ENCODE peak calls at places on chromosomes 3 and 15, in seven cellular contexts. J, T, Z, R, S, G and B are unnamed samples.
A peak's percentile ranks its signal among the peaks of the same experiment; 100 is the strongest.

GRCh38 chr15:39497759-39498565 is 82.9 kb upstream of the THBS1 start:
- DNase-seq in J (no peak), T (no peak), Z (no peak), R (no peak), S (no peak), G (no peak), B (no peak)

GRCh38 chr15:73922186-73923151 is 3.8 kb upstream of the LOXL1 start:
- DNase-seq in J (no peak), T (no peak), Z (peak; percentile 57), R (no peak), S (no peak), G (peak; percentile 74), B (peak; percentile 21)

GRCh38 chr3:14301558-14301957 is 100.8 kb upstream of the SLC6A6 start:
- DNase-seq in J (no peak), T (no peak), Z (peak; percentile 27), R (no peak), S (no peak), G (no peak), B (peak; percentile 64)

GRCh38 chr3:170421147-170421641 is 2.5 kb downstream of the CLDN11 start:
- DNase-seq in J (no peak), T (no peak), Z (no peak), R (no peak), S (no peak), G (no peak), B (no peak)

GRCh38 chr3:135992072-135992471 is 26.5 kb downstream of the PPP2R3A start:
- DNase-seq in J (no peak), T (no peak), Z (no peak), R (no peak), S (peak; percentile 68), G (no peak), B (peak; percentile 73)

GRCh38 chr3:184320099-184320445 is 5.7 kb downstream of the EIF4G1 start:
- DNase-seq in J (no peak), T (no peak), Z (peak; percentile 98), R (peak; percentile 99), S (peak; percentile 97), G (no peak), B (peak; percentile 99)

GRCh38 chr3:127329647-127330285 is 41.9 kb upstream of the PRR20G start:
- DNase-seq in J (no peak), T (no peak), Z (no peak), R (peak; percentile 50), S (no peak), G (no peak), B (no peak)

GRCh38 chr15:101049282-101049681 is 130.1 kb downstream of the LRRK1 start:
- DNase-seq in J (no peak), T (no peak), Z (no peak), R (peak; percentile 53), S (no peak), G (peak; percentile 40), B (no peak)

GRCh38 chr3:70951937-70952492 is 631.5 kb downstream of the FOXP1 start:
- DNase-seq in J (no peak), T (no peak), Z (no peak), R (no peak), S (no peak), G (no peak), B (no peak)

GRCh38 chr3:139227165-139227564 is 116.7 kb upstream of the MRPS22 start:
- DNase-seq in J (no peak), T (no peak), Z (no peak), R (no peak), S (no peak), G (no peak), B (peak; percentile 13)

GRCh38 chr15:63277893-63278505 is 594 bp downstream of the APH1B start:
- DNase-seq in J (no peak), T (peak; percentile 41), Z (no peak), R (no peak), S (no peak), G (peak; percentile 58), B (no peak)

GRCh38 chr3:10137178-10137577 is 4.4 kb upstream of the VHL start:
- DNase-seq in J (no peak), T (no peak), Z (no peak), R (no peak), S (no peak), G (no peak), B (no peak)

GRCh38 chr3:49012441-49013017 is 5.3 kb downstream of the WDR6 start:
- DNase-seq in J (no peak), T (no peak), Z (no peak), R (no peak), S (no peak), G (no peak), B (no peak)

GRCh38 chr3:37628711-37629301 is 232.9 kb upstream of the CTDSPL start:
- DNase-seq in J (no peak), T (no peak), Z (no peak), R (peak; percentile 77), S (no peak), G (no peak), B (no peak)

GRCh38 chr3:61560452-61561373 is 658 bp upstream of the PTPRG start:
- DNase-seq in J (peak; percentile 65), T (no peak), Z (peak; percentile 87), R (peak; percentile 96), S (peak; percentile 71), G (peak; percentile 87), B (peak; percentile 93)

GRCh38 chr15:83106994-83107840 is at the start of gene TM6SF1:
- DNase-seq in J (peak; percentile 16), T (no peak), Z (no peak), R (no peak), S (no peak), G (peak; percentile 63), B (no peak)

GRCh38 chr15:70479056-70479455 is 284.3 kb downstream of the UACA start:
- DNase-seq in J (no peak), T (no peak), Z (no peak), R (no peak), S (no peak), G (no peak), B (no peak)

GRCh38 chr3:176430244-176430893 is 766.9 kb downstream of the TBL1XR1 start:
- DNase-seq in J (no peak), T (no peak), Z (no peak), R (no peak), S (peak; percentile 36), G (no peak), B (peak; percentile 61)

GRCh38 chr3:23671901-23672589 is 133.7 kb upstream of the UBE2E1 start:
- DNase-seq in J (no peak), T (no peak), Z (no peak), R (no peak), S (peak; percentile 20), G (no peak), B (no peak)
- TF ChIP-seq CTCF in J (no peak), T (no peak), Z (no peak), R (no peak), S (no peak), G (no peak), B (no peak)

GRCh38 chr15:84764585-84764984 is 16.2 kb downstream of the ZNF592 start:
- DNase-seq in J (no peak), T (no peak), Z (no peak), R (no peak), S (no peak), G (no peak), B (no peak)
- TF ChIP-seq CTCF in J (no peak), T (no peak), Z (no peak), R (no peak), S (no peak), G (no peak), B (no peak)

DNA sequence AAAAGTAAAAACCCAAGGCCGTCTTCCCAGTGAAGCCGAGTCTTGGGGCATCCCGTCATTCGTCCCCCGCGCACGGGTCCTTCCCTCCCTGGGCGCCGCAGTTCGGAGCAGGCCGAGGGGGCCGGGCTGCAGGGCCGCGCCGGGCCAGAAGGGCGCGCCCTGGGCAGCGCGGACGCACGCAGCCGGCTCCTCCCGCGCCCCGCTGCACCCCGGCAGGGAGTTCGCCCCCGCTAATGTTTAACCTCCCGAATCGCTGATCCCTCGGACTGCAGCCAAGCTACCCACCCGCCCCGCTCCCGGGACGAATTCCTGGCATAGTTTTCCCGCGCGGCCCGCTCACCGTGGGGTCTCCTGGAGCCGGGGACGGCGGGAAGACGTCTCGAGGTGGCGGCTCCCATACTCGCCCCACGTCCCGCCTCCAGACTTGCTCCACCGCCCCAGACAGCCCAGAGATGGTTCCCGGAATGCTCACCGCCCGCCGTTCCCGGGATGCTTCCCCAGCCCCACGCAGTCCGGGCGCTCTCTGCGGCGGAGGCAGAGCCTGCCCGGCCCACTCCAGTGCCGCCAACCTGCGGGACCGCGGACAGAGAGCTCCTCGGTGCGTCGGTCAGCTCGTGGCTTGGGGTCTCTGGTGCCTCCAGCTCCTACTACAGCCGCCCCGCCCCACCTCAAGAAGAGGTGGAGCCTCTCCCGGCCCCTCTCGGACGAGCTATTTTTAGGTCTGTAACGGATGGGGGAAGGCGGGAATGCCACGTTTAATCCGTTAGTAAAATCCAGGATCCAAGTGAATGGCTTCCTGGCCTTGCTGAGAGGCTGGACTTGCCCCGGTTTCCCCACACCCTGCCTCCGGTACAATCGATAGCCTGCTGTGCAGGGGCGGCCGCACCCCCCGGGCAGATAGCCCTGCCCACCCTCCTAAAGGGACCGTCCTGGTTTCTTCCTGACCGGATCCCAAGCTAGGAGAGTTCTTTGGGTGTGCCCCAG is at the start of gene DZIP1L:
- DNase-seq in J (peak; percentile 62), T (no peak), Z (peak; percentile 67), R (no peak), S (peak; percentile 54), G (peak; percentile 84), B (peak; percentile 75)
- TF ChIP-seq CTCF in J (peak; percentile 64), T (peak; percentile 39), Z (peak; percentile 59), R (peak; percentile 54), S (peak; percentile 78), G (peak; percentile 54), B (peak; percentile 44)

GRCh38 chr3:55893045-55893664 is 406.0 kb upstream of the WNT5A start:
- DNase-seq in J (no peak), T (no peak), Z (no peak), R (peak; percentile 29), S (no peak), G (no peak), B (peak; percentile 18)

GRCh38 chr3:55896155-55896554 is 409.0 kb upstream of the WNT5A start:
- DNase-seq in J (no peak), T (no peak), Z (no peak), R (peak; percentile 81), S (no peak), G (no peak), B (no peak)

GRCh38 chr3:55894605-55895004 is 407.5 kb upstream of the WNT5A start:
- DNase-seq in J (no peak), T (no peak), Z (no peak), R (peak; percentile 55), S (no peak), G (no peak), B (no peak)

GRCh38 chr3:55899887-55900286 is 412.8 kb upstream of the WNT5A start:
- DNase-seq in J (no peak), T (no peak), Z (no peak), R (peak; percentile 57), S (peak; percentile 4), G (no peak), B (peak; percentile 45)

GRCh38 chr3:55897573-55898224 is 410.6 kb upstream of the WNT5A start:
- DNase-seq in J (no peak), T (no peak), Z (no peak), R (peak; percentile 77), S (peak; percentile 32), G (no peak), B (peak; percentile 60)
- TF ChIP-seq CTCF in J (peak; percentile 60), T (no peak), Z (no peak), R (peak; percentile 39), S (peak; percentile 45), G (peak; percentile 69), B (peak; percentile 77)